ENCODE peak calls at places on chromosomes 1 and 21, in five cellular contexts. One of them, this sample, is unnamed.

GRCh38 chr1:210232524-210233215 is at the start of gene SERTAD4:
- DNase-seq in mesothelial cell of epicardium: peak; percentile 49
- DNase-seq in WTC11: peak; percentile 48
- DNase-seq in 8988T: no peak
- DNase-seq in CD8-positive, alpha-beta memory T cell: no peak
- DNase-seq in this sample: no peak

GRCh38 chr1:75723989-75724471 is 479 bp upstream of the ACADM start:
- DNase-seq in 8988T: peak; percentile 37
- DNase-seq in mesothelial cell of epicardium: no peak
- DNase-seq in WTC11: peak; percentile 82
- DNase-seq in CD8-positive, alpha-beta memory T cell: peak; percentile 61
- DNase-seq in this sample: peak; percentile 58

GRCh38 chr1:110324667-110325066 is 14.5 kb upstream of the RBM15 start:
- DNase-seq in 8988T: no peak
- DNase-seq in WTC11: no peak
- DNase-seq in CD8-positive, alpha-beta memory T cell: no peak
- DNase-seq in mesothelial cell of epicardium: no peak
- DNase-seq in this sample: no peak

GRCh38 chr1:59316497-59317128 is 19.7 kb downstream of the FGGY start:
- DNase-seq in 8988T: no peak
- DNase-seq in CD8-positive, alpha-beta memory T cell: no peak
- DNase-seq in mesothelial cell of epicardium: no peak
- DNase-seq in WTC11: no peak
- DNase-seq in this sample: no peak

GRCh38 chr1:3727042-3727824 is 25.0 kb upstream of the CCDC27 start:
- DNase-seq in 8988T: peak; percentile 70
- DNase-seq in mesothelial cell of epicardium: no peak
- DNase-seq in WTC11: peak; percentile 73
- DNase-seq in CD8-positive, alpha-beta memory T cell: no peak
- DNase-seq in this sample: peak; percentile 91

GRCh38 chr1:180778782-180779398 is 133.8 kb upstream of the KIAA1614 start:
- DNase-seq in WTC11: peak; percentile 23
- DNase-seq in mesothelial cell of epicardium: no peak
- DNase-seq in 8988T: no peak
- DNase-seq in CD8-positive, alpha-beta memory T cell: no peak
- DNase-seq in this sample: peak; percentile 11

GRCh38 chr1:64891440-64891815 is 74.9 kb downstream of the JAK1 start:
- DNase-seq in mesothelial cell of epicardium: no peak
- DNase-seq in 8988T: no peak
- DNase-seq in CD8-positive, alpha-beta memory T cell: no peak
- DNase-seq in WTC11: no peak
- DNase-seq in this sample: no peak

GRCh38 chr1:206521694-206522402 is 14.5 kb downstream of the RASSF5 start:
- DNase-seq in WTC11: no peak
- DNase-seq in mesothelial cell of epicardium: no peak
- DNase-seq in CD8-positive, alpha-beta memory T cell: no peak
- DNase-seq in 8988T: no peak
- DNase-seq in this sample: no peak

GRCh38 chr1:90850181-90850924 is 133.3 kb upstream of the BARHL2 start:
- DNase-seq in mesothelial cell of epicardium: no peak
- DNase-seq in WTC11: peak; percentile 38
- DNase-seq in 8988T: no peak
- DNase-seq in CD8-positive, alpha-beta memory T cell: no peak
- DNase-seq in this sample: peak; percentile 23

GRCh38 chr21:28590026-28590425 is 402.7 kb downstream of the LTN1 start:
- DNase-seq in mesothelial cell of epicardium: no peak
- DNase-seq in WTC11: no peak
- DNase-seq in CD8-positive, alpha-beta memory T cell: no peak
- DNase-seq in 8988T: no peak
- DNase-seq in this sample: no peak

GRCh38 chr21:36022704-36023103 is 37.6 kb downstream of the SETD4 start:
- DNase-seq in mesothelial cell of epicardium: no peak
- DNase-seq in WTC11: no peak
- DNase-seq in CD8-positive, alpha-beta memory T cell: no peak
- DNase-seq in 8988T: no peak
- DNase-seq in this sample: no peak

This sample was measured in HuH-7.5.